ENCODE peak calls at places on chromosomes 2 and 18, in nine cellular contexts. Z, D, G, J, N, T, I, P and C are unnamed samples.

GRCh38 chr2:2536416-2537056 is 205.5 kb upstream of the MYT1L start:
- DNase-seq in D (no peak), T (peak; percentile 86), N (no peak), I (no peak), J (no peak), P (no peak), G (peak; percentile 58), Z (no peak), C (no peak)

GRCh38 chr18:47931707-47932103 is 1.2 kb upstream of the SMAD2 start:
- DNase-seq in Z (no peak), N (no peak), I (no peak), D (peak; percentile 17), J (no peak), P (no peak), T (no peak), G (no peak), C (peak; percentile 78)

GRCh38 chr2:39881494-39881893 is 102.4 kb upstream of the THUMPD2 start:
- DNase-seq in Z (no peak), I (no peak), P (no peak), J (no peak), T (no peak), D (no peak), N (no peak), G (no peak), C (no peak)

GRCh38 chr2:152925540-152926448 is 207.4 kb downstream of the ARL6IP6 start:
- DNase-seq in J (peak; percentile 62), N (no peak), Z (peak; percentile 23), P (peak; percentile 84), G (no peak), D (peak; percentile 62), T (peak; percentile 74), I (peak; percentile 6), C (peak; percentile 73)

GRCh38 chr18:38525039-38525438 is 959.4 kb upstream of the CELF4 start:
- DNase-seq in T (no peak), Z (no peak), D (no peak), P (no peak), G (no peak), J (no peak), N (no peak), I (no peak), C (no peak)

GRCh38 chr2:10305715-10306114 is 3.0 kb downstream of the HPCAL1 start:
- DNase-seq in Z (no peak), T (peak; percentile 60), P (no peak), J (no peak), D (no peak), G (no peak), N (no peak), I (no peak), C (no peak)

GRCh38 chr2:17309741-17310339 is 208.4 kb downstream of the RAD51AP2 start:
- DNase-seq in I (peak; percentile 24), P (no peak), G (no peak), N (no peak), Z (peak; percentile 51), D (peak; percentile 28), T (peak; percentile 86), J (peak; percentile 60), C (no peak)

GRCh38 chr2:223909048-223909741 is 35.9 kb downstream of the WDFY1 start:
- DNase-seq in P (no peak), Z (no peak), N (no peak), D (no peak), G (peak; percentile 67), T (peak; percentile 50), I (peak; percentile 30), J (no peak), C (no peak)

GRCh38 chr2:207408086-207408794 is 121.5 kb upstream of the CREB1 start:
- DNase-seq in T (peak; percentile 32), J (peak; percentile 50), N (no peak), D (peak; percentile 88), I (no peak), Z (peak; percentile 2), P (no peak), G (no peak), C (no peak)

GRCh38 chr2:816278-816677 is 134.4 kb upstream of the SNTG2 start:
- DNase-seq in J (no peak), G (no peak), D (no peak), I (no peak), Z (no peak), T (no peak), N (no peak), P (no peak), C (no peak)

GRCh38 chr2:152425765-152426710 is 91.1 kb downstream of the FMNL2 start:
- DNase-seq in T (peak; percentile 89), Z (no peak), N (no peak), P (no peak), G (no peak), J (no peak), I (no peak), D (no peak), C (no peak)

GRCh38 chr18:46452820-46453219 is 204.2 kb downstream of the LOXHD1 start:
- DNase-seq in G (no peak), Z (no peak), J (no peak), T (no peak), N (no peak), D (no peak), P (no peak), I (no peak), C (no peak)

GRCh38 chr2:167440382-167440781 is 552.1 kb downstream of the XIRP2 start:
- DNase-seq in J (no peak), P (no peak), T (no peak), G (no peak), N (no peak), Z (no peak), D (no peak), I (no peak), C (no peak)

GRCh38 chr2:149313512-149313972 is 16.8 kb upstream of the LYPD6 start:
- DNase-seq in T (peak; percentile 52), D (peak; percentile 48), P (no peak), I (peak; percentile 40), J (peak; percentile 54), Z (peak; percentile 43), N (no peak), G (no peak), C (no peak)

GRCh38 chr2:201093573-201093972 is 21.8 kb downstream of the NDUFB3 start:
- DNase-seq in P (no peak), G (no peak), J (no peak), N (no peak), I (no peak), T (no peak), D (no peak), Z (no peak), C (no peak)

GRCh38 chr2:72607189-72607588 is 218.6 kb downstream of the EXOC6B start:
- DNase-seq in P (no peak), T (no peak), N (no peak), J (no peak), I (no peak), Z (no peak), G (no peak), D (no peak), C (no peak)

GRCh38 chr2:233821196-233821595 is 33.1 kb downstream of the HJURP start:
- DNase-seq in N (no peak), G (no peak), T (no peak), J (peak; percentile 17), I (no peak), P (peak; percentile 15), D (no peak), Z (no peak), C (peak; percentile 11)

GRCh38 chr2:42101641-42102605 is 54.1 kb downstream of the PKDCC start:
- DNase-seq in I (peak; percentile 40), G (peak; percentile 91), Z (no peak), J (peak; percentile 80), N (peak; percentile 33), T (peak; percentile 71), P (peak; percentile 86), D (no peak), C (peak; percentile 96)

GRCh38 chr2:172089005-172089504 is 3.7 kb downstream of the DLX1 start:
- DNase-seq in J (no peak), G (no peak), D (no peak), Z (no peak), P (no peak), T (no peak), I (no peak), N (no peak), C (no peak)

GRCh38 chr2:218291934-218292699 is at the start of gene TMBIM1:
- DNase-seq in D (no peak), N (peak; percentile 75), J (peak; percentile 87), I (peak; percentile 69), T (peak; percentile 72), Z (peak; percentile 84), G (peak; percentile 96), P (peak; percentile 91), C (peak; percentile 96)
- TF ChIP-seq POLR2A in D (peak; percentile 91), N (peak; percentile 84), J (peak; percentile 97), I (peak; percentile 68), T (peak; percentile 77), Z (peak; percentile 56), G (peak; percentile 22), P (peak; percentile 66), C (peak; percentile 9)

GRCh38 chr18:3453540-3454364 is 3.8 kb downstream of the TGIF1 start:
- DNase-seq in T (peak; percentile 96), I (peak; percentile 97), Z (no peak), N (peak; percentile 19), G (peak; percentile 91), D (peak; percentile 76), J (peak; percentile 75), P (peak; percentile 90), C (peak; percentile 79)
- TF ChIP-seq POLR2A in T (peak; percentile 66), I (no peak), Z (no peak), N (no peak), G (no peak), D (peak; percentile 34), J (peak; percentile 94), P (no peak), C (no peak)

GRCh38 chr2:234950730-234951385 is 959 bp upstream of the SH3BP4 start:
- DNase-seq in Z (no peak), J (no peak), T (no peak), G (peak; percentile 83), D (peak; percentile 36), I (peak; percentile 24), P (peak; percentile 63), N (no peak), C (peak; percentile 67)

GRCh38 chr2:234949762-234950434 is 1.9 kb upstream of the SH3BP4 start:
- DNase-seq in Z (no peak), I (peak; percentile 14), P (no peak), T (peak; percentile 50), D (no peak), N (no peak), G (no peak), J (no peak), C (no peak)

GRCh38 chr2:234952270-234953115 is 676 bp downstream of the SH3BP4 start:
- DNase-seq in P (peak; percentile 63), T (no peak), I (peak; percentile 21), N (no peak), D (no peak), J (no peak), G (peak; percentile 86), Z (no peak), C (peak; percentile 76)

GRCh38 chr2:234950435-234950729 is 1.4 kb upstream of the SH3BP4 start:
- DNase-seq in T (no peak), P (no peak), Z (no peak), J (no peak), I (no peak), G (peak; percentile 73), N (no peak), D (no peak), C (peak; percentile 61)

GRCh38 chr2:234951386-234952269 is at the start of gene SH3BP4:
- DNase-seq in J (peak; percentile 94), Z (peak; percentile 63), T (peak; percentile 54), D (peak; percentile 92), N (peak; percentile 69), I (peak; percentile 64), G (peak; percentile 97), P (peak; percentile 86), C (peak; percentile 85)
- TF ChIP-seq POLR2A in J (peak; percentile 66), Z (no peak), T (no peak), D (peak; percentile 50), N (no peak), I (peak; percentile 60), G (no peak), P (peak; percentile 21), C (no peak)

GRCh38 chr18:36187138-36187825 is at the start of gene MOCOS:
- DNase-seq in P (peak; percentile 86), Z (peak; percentile 63), T (peak; percentile 68), I (peak; percentile 39), D (peak; percentile 72), G (peak; percentile 95), N (peak; percentile 62), J (peak; percentile 95), C (peak; percentile 90)
- TF ChIP-seq POLR2A in P (no peak), Z (peak; percentile 61), T (peak; percentile 83), I (no peak), D (peak; percentile 69), G (no peak), N (no peak), J (peak; percentile 94), C (no peak)